ENCODE peak calls at places on chromosomes 13 and 19, in six cellular contexts. F, B, E, T, Y and M are unnamed samples.

GRCh38 chr19:42553292-42554045 is 25.2 kb upstream of the CEACAM1 start:
- DNase-seq in Y (peak), F (no peak), B (no peak), E (no peak), T (no peak), M (peak)

GRCh38 chr19:57814505-57815246 is at the start of gene ZNF552:
- DNase-seq in B (peak), T (peak), F (peak), E (peak), Y (peak), M (peak)

GRCh38 chr13:102555914-102556553 is 40.8 kb upstream of the TPP2 start:
- DNase-seq in F (no peak), B (peak), Y (peak), E (no peak), T (no peak), M (no peak)

GRCh38 chr13:113607056-113607455 is 22.5 kb downstream of the TFDP1 start:
- DNase-seq in T (no peak), E (no peak), Y (no peak), B (no peak), F (no peak), M (no peak)

GRCh38 chr19:16328824-16329482 is 4.3 kb downstream of the KLF2 start:
- DNase-seq in E (no peak), B (no peak), Y (peak), F (no peak), T (no peak), M (no peak)

GRCh38 chr19:2798733-2799132 is 13.4 kb downstream of the THOP1 start:
- DNase-seq in E (no peak), B (no peak), F (no peak), T (no peak), Y (peak), M (no peak)

GRCh38 chr13:20136781-20137703 is 23.8 kb downstream of the GJA3 start:
- DNase-seq in T (no peak), Y (peak), B (peak), E (no peak), F (no peak), M (peak)

GRCh38 chr19:35828694-35829301 is 16.2 kb upstream of the PRODH2 start:
- DNase-seq in B (peak), T (peak), Y (peak), F (no peak), E (peak), M (peak)

GRCh38 chr13:103556681-103557080 is 490.5 kb upstream of the SLC10A2 start:
- DNase-seq in F (no peak), Y (no peak), T (no peak), B (no peak), E (no peak), M (no peak)

GRCh38 chr19:27722625-27723024 is 1490.3 kb downstream of the UQCRFS1 start:
- DNase-seq in E (no peak), T (no peak), Y (no peak), B (no peak), F (no peak), M (no peak)

GRCh38 chr19:5339470-5339949 is 1.1 kb downstream of the PTPRS start:
- DNase-seq in B (no peak), E (no peak), T (no peak), F (no peak), Y (no peak), M (no peak)

GRCh38 chr13:44407891-44408290 is 34.3 kb downstream of the SERP2 start:
- DNase-seq in Y (no peak), T (no peak), F (no peak), B (no peak), E (no peak), M (no peak)

GRCh38 chr13:112699318-112699918 is 9.6 kb downstream of the ATP11A start:
- DNase-seq in E (peak), T (no peak), F (no peak), Y (no peak), B (no peak), M (no peak)

GRCh38 chr13:31930901-31931522 is 100.6 kb upstream of the FRY start:
- DNase-seq in E (no peak), Y (no peak), B (no peak), F (no peak), T (no peak), M (no peak)

GRCh38 chr13:44142911-44143665 is 230.5 kb upstream of the SERP2 start:
- DNase-seq in Y (peak), F (no peak), E (no peak), T (no peak), B (no peak), M (no peak)

DNA sequence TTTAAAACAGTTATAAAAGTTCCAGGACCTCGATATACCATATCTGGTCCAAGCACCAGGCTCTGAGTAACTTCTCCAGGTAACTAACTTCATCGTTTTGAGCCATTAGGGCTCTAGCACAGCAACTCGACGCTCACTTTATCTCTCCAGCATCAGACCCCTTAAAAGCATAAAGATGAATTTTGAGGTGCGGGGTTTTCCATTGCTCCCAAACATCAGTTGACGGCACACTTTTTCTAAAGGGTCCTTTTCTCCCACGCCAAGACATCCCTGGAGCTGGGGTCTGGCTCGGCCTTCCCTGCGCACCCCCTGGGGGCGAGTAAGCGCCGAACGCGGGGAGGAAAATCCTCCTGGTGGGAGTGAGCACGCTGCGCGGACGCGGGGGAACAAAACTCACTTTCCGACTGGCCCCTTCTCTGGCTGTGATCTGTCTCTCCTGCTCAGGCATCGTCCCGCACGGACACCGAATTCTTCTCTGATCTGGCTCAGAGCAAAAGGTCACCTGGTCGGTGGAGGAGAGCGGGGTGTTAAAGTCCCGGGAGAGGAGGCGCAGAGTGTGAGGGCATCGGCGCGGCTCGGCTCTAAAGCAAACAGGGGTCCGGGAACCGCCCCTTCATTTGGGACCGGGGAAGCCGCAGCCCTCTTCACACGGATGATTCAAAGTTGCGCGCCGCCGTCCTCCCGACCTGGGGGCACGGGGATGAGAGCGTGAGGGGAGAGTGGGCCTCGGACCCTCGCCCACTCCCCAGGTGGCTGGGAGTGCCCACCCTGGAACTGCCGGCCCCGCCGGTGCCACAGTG is at the start of gene ATP7B:
- DNase-seq in F (no peak), Y (no peak), E (peak), B (no peak), T (no peak), M (no peak)
- TF ChIP-seq CTCF in F (no peak), Y (peak), E (peak), B (peak), T (no peak), M (peak)

GRCh38 chr13:52652980-52653303 is 306 bp downstream of the SUGT1 start:
- DNase-seq in E (no peak), F (no peak), B (no peak), T (no peak), Y (no peak), M (no peak)
- TF ChIP-seq CTCF in E (no peak), F (no peak), B (peak), T (no peak), Y (no peak), M (peak)

GRCh38 chr13:99619207-99619606 is 117.9 kb downstream of the TM9SF2 start:
- DNase-seq in E (no peak), B (no peak), T (no peak), F (no peak), Y (no peak), M (no peak)

GRCh38 chr13:99620806-99621205 is 119.5 kb downstream of the TM9SF2 start:
- DNase-seq in B (no peak), F (no peak), T (no peak), E (no peak), Y (no peak), M (no peak)

GRCh38 chr13:99614465-99614885 is 113.2 kb downstream of the TM9SF2 start:
- DNase-seq in T (no peak), B (no peak), E (no peak), F (no peak), Y (peak), M (no peak)

DNA sequence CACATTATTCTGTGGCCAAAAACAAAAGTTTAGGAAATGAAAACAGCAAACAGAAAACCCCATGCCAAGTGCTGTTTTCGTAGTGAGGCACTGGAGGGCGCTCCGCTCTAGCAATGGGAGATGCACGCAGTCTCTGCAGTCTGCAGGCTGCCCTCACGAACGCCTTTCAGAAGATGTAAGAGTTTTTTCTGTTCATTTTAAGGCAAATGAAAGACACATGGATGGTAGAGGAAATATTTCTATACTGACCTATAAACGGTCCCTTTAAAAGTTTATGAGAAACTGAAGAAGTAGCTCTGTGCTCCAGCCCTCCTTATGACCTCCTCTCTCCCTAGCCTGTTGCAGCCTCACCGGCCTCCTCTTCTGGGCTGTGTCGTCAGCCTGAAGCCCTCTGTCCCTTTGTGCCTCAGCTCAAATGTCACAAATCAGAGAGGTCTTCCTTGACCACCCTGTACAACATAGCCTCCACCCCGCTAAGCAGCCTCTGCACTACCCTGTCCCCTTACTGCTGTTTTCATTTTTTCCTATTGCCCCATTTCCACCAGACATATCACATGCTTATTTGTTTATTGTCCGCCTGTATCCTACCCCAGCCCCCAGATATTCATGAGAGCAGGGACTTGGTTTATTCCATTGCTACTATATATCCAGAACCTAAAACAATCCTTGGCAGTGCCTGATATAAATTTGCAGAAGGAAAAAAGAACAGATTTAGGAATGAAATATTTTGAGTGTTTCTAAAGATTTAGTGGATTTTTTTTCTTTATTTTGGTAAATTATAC is 116.4 kb downstream of the TM9SF2 start:
- DNase-seq in B (peak), E (peak), T (peak), Y (peak), F (no peak), M (no peak)
- TF ChIP-seq CTCF in B (peak), E (peak), T (peak), Y (peak), F (no peak), M (peak)

GRCh38 chr13:41054212-41054877 is 7.0 kb upstream of the WBP4 start:
- DNase-seq in F (no peak), T (no peak), B (peak), E (no peak), Y (peak), M (no peak)

GRCh38 chr13:41056996-41057711 is 4.2 kb upstream of the WBP4 start:
- DNase-seq in F (no peak), B (no peak), E (no peak), T (no peak), Y (no peak), M (no peak)

GRCh38 chr13:41056194-41056593 is 5.1 kb upstream of the WBP4 start:
- DNase-seq in Y (no peak), T (no peak), E (no peak), B (no peak), F (no peak), M (no peak)

GRCh38 chr13:41053384-41053826 is 7.9 kb upstream of the WBP4 start:
- DNase-seq in B (no peak), E (peak), F (no peak), T (no peak), Y (peak), M (no peak)

GRCh38 chr13:41054919-41055619 is 6.2 kb upstream of the WBP4 start:
- DNase-seq in E (no peak), B (no peak), Y (no peak), F (no peak), T (no peak), M (no peak)
- TF ChIP-seq CTCF in E (no peak), B (peak), Y (peak), F (no peak), T (no peak), M (peak)

GRCh38 chr13:40777166-40777956 is 6.4 kb upstream of the MRPS31 start:
- DNase-seq in F (no peak), Y (peak), E (no peak), T (no peak), B (peak), M (no peak)
- TF ChIP-seq CTCF in F (peak), Y (peak), E (peak), T (peak), B (peak), M (peak)

DNA sequence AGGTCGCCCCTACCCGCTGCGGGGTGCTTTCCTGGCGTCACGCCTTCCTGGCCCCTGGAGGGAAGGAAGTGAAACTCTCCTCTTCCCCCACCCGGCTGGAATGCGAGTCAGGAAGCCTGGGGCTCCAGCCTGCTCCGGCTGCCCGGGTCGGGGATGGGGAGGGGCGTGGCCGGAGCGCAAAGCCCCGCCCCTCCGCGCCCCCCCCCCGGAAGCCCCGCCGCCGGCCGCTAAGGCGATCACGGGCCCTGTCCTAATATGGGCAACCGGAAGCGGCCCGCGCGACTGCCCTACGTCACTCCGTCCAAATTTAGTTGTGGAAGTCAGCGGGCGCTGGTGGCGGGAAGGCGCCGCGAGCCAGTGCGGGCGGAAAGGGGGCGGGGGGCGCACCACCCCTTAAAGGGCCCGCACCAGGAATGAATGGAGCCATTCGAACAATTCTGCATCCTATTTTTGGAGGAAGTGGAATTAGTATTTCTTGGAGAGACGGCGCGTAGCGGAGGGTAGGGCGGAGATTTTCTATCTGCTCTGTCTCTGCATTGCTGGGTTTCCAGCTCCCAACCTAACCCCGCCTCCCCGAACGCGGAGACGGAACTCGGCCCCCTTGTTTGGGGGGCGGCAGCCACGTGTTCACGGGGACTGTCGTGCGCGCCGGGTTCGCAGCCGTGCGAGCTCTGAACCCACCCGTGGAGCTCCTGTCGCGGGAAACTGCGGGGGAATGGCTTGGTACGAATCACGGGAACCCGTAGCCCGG is 1.6 kb downstream of the IER2 start:
- DNase-seq in T (peak), Y (peak), E (peak), B (peak), F (peak), M (peak)
- TF ChIP-seq CTCF in T (no peak), Y (peak), E (no peak), B (peak), F (peak), M (no peak)